ENCODE peak calls at places on chromosomes 16 and 17, in ten cellular contexts. L is tibial artery, N is lower leg skin, D is AG04450, C is HFF-Myc, X is cardiac fibroblast, O is fibroblast of pulmonary artery, W is esophagus muscularis mucosa, F is lower lobe of right lung, P is HCT116. R is an unnamed sample.

GRCh38 chr16:72947379-72948237 is 100.3 kb downstream of the ZFHX3 start:
- DNase-seq in W (no peak), F (no peak), X (peak), N (no peak), P (no peak), C (no peak), D (no peak), L (peak), O (no peak), R (no peak)

GRCh38 chr17:65173284-65173793 is 36.2 kb downstream of the RGS9 start:
- DNase-seq in O (peak), P (no peak), W (no peak), L (no peak), X (peak), D (no peak), C (peak), N (peak), F (no peak), R (peak)

GRCh38 chr16:46970089-46970488 is 3.4 kb downstream of the DNAJA2 start:
- DNase-seq in O (no peak), X (no peak), N (no peak), L (no peak), C (no peak), F (no peak), W (no peak), D (no peak), P (no peak), R (no peak)

GRCh38 chr16:74842413-74842812 is 67.8 kb upstream of the FA2H start:
- DNase-seq in P (no peak), C (no peak), F (no peak), L (no peak), D (no peak), O (no peak), N (no peak), X (no peak), W (no peak), R (no peak)

GRCh38 chr16:70476272-70477020 is 22.1 kb downstream of the FCSK start:
- DNase-seq in N (no peak), P (peak), O (peak), L (no peak), D (peak), W (no peak), C (peak), F (no peak), X (peak), R (peak)

GRCh38 chr17:77822302-77823030 is 136.0 kb upstream of the TNRC6C start:
- DNase-seq in D (no peak), L (peak), N (no peak), W (no peak), C (no peak), O (peak), F (peak), P (no peak), X (no peak), R (no peak)

GRCh38 chr16:87968541-87968940 is 17.3 kb downstream of the BANP start:
- DNase-seq in X (no peak), W (no peak), N (no peak), C (no peak), P (no peak), O (no peak), F (no peak), D (peak), L (no peak), R (peak)

GRCh38 chr16:80260906-80261311 is 279.9 kb upstream of the DYNLRB2 start:
- DNase-seq in F (no peak), W (no peak), L (no peak), D (no peak), N (no peak), O (no peak), C (no peak), P (no peak), X (peak), R (no peak)

GRCh38 chr16:50279142-50279865 is 13.0 kb downstream of the ADCY7 start:
- DNase-seq in P (no peak), O (no peak), N (peak), X (no peak), F (peak), W (no peak), C (no peak), D (no peak), L (peak), R (no peak)

GRCh38 chr16:27400751-27401620 is 988 bp upstream of the IL21R start:
- DNase-seq in D (no peak), P (no peak), F (no peak), O (peak), X (peak), C (no peak), N (no peak), W (no peak), L (no peak), R (peak)

GRCh38 chr17:1961187-1961586 is 63.9 kb downstream of the RTN4RL1 start:
- DNase-seq in W (no peak), C (no peak), O (no peak), F (no peak), P (no peak), L (no peak), N (no peak), X (no peak), D (no peak), R (no peak)

GRCh38 chr17:29659155-29659554 is 36.4 kb upstream of the CORO6 start:
- DNase-seq in L (no peak), X (no peak), O (no peak), C (no peak), W (no peak), N (no peak), P (no peak), D (no peak), F (no peak), R (no peak)

GRCh38 chr17:75679706-75680201 is 12.6 kb downstream of the SAP30BP start:
- DNase-seq in L (no peak), D (no peak), W (no peak), O (peak), F (peak), X (peak), P (no peak), N (no peak), C (no peak), R (peak)

GRCh38 chr17:3256575-3256974 is 41.6 kb downstream of the OR3A1 start:
- DNase-seq in L (no peak), P (no peak), C (no peak), X (no peak), O (no peak), F (no peak), N (no peak), D (no peak), W (no peak), R (no peak)

GRCh38 chr17:38605230-38605851 is 411 bp downstream of the SRCIN1 start:
- DNase-seq in P (no peak), N (no peak), W (no peak), X (no peak), L (no peak), O (no peak), D (no peak), F (no peak), C (no peak), R (no peak)

GRCh38 chr17:2025220-2025621 is at the start of gene RTN4RL1:
- DNase-seq in F (peak), L (peak), N (peak), D (no peak), P (peak), X (peak), W (no peak), C (no peak), O (peak), R (no peak)

GRCh38 chr16:79767597-79768280 is 167.2 kb upstream of the MAF start:
- DNase-seq in D (no peak), P (no peak), W (no peak), X (peak), C (no peak), O (peak), F (no peak), L (no peak), N (no peak), R (no peak)

GRCh38 chr16:79463839-79464238 is 136.7 kb downstream of the MAF start:
- DNase-seq in N (no peak), L (no peak), F (no peak), O (no peak), W (no peak), P (no peak), D (no peak), X (no peak), C (no peak), R (no peak)

GRCh38 chr17:77424585-77425344 is 284.0 kb downstream of the SEC14L1 start:
- DNase-seq in N (peak), L (peak), O (peak), D (peak), C (no peak), F (peak), X (peak), P (no peak), W (peak), R (peak)

GRCh38 chr16:53768593-53768992 is 64.6 kb downstream of the FTO start:
- DNase-seq in P (peak), C (peak), O (peak), N (no peak), D (peak), W (no peak), L (no peak), F (no peak), X (peak), R (peak)

GRCh38 chr17:50112694-50113093 is 17.3 kb downstream of the SAMD14 start:
- DNase-seq in F (no peak), D (no peak), N (no peak), W (no peak), L (peak), C (no peak), O (no peak), P (no peak), X (no peak), R (no peak)

GRCh38 chr17:2239882-2240430 is 63.6 kb downstream of the SMG6 start:
- DNase-seq in F (no peak), P (no peak), N (peak), D (peak), W (no peak), X (peak), C (peak), L (peak), O (peak), R (peak)

DNA sequence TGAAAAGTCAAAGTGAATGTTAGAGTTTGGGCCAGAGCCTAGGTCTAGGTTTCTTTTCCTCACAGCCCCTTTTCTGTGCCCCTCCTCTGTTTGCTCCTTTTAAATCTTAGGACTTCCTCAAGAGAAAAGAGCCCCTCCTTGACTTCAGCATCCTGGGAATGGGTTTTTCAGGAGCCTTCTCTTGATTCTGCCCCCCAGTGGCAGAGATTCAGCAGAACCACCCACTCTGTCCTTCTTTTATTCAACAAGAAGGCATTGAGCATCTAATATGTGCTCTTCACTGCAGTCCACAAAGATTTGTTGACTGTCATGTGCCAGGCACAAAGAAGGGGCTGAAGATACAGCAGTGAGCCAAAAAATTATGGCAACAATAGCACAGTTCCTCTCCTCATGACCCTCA is 270.8 kb upstream of the CDH5 start:
- DNase-seq in X (peak), D (no peak), N (no peak), W (peak), L (no peak), O (no peak), F (no peak), P (no peak), C (no peak), R (no peak)
- TF ChIP-seq CTCF in X (no peak), D (peak), N (no peak), W (no peak), L (no peak), O (peak), F (no peak), P (no peak), C (peak), R (peak)

DNA sequence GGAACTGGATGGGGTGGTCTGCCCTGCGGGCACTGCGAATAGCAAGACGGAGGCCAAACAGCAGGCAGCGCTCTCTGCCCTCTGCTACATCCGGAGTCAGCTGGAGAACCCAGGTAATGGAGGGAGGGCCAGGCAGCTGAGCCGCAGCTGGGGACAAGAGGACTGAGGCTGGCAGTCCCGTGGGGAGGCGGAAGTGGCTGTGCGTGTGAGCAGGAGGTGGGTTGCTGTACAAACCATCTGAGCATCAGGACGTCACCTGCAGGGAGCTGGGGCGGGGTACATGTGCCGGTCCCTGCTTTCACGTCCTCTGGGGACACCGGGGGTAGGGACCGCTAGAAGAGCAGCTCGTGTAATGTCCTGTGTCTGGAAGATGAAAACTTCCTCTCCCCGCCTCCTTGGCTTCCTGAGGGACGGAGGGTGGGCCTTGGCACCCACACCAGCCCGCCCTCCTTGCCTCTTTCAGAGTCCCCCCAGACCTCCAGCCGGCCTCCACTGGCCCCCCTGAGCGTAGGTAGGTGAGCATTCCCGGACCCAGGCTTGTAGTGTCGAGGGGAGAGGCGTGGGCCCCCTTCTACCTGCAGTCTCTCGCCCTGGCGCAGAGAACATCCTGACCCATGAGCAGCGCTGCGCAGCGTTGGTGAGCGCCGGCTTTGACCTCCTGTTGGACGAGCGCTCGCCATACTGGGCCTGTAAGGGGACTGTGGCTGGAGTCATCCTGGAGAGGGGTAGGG is 3.7 kb downstream of the ADAD2 start:
- DNase-seq in O (no peak), C (no peak), L (no peak), D (no peak), F (no peak), P (no peak), W (no peak), N (no peak), X (no peak), R (no peak)
- TF ChIP-seq CTCF in O (no peak), C (no peak), L (no peak), D (no peak), F (no peak), P (no peak), W (no peak), N (no peak), X (no peak), R (no peak)

GRCh38 chr17:72726936-72727335 is 365.6 kb downstream of the SLC39A11 start:
- DNase-seq in L (no peak), X (peak), P (no peak), F (no peak), C (no peak), O (no peak), D (no peak), N (no peak), W (no peak), R (no peak)
- TF ChIP-seq CTCF in L (no peak), X (no peak), P (no peak), F (no peak), C (no peak), O (no peak), D (no peak), N (no peak), W (no peak), R (no peak)

GRCh38 chr16:82059161-82059982 is 24.3 kb downstream of the HSD17B2 start:
- DNase-seq in N (no peak), L (no peak), W (no peak), F (no peak), O (no peak), C (no peak), X (no peak), P (no peak), D (no peak), R (no peak)

GRCh38 chr16:82062645-82063058 is 27.6 kb downstream of the HSD17B2 start:
- DNase-seq in X (peak), W (no peak), C (no peak), L (no peak), P (no peak), D (peak), F (peak), O (peak), N (no peak), R (peak)

GRCh38 chr16:82063456-82064082 is 28.5 kb downstream of the HSD17B2 start:
- DNase-seq in O (no peak), X (peak), D (no peak), N (no peak), F (no peak), L (no peak), W (no peak), C (no peak), P (no peak), R (no peak)

GRCh38 chr16:82059983-82060421 is 24.9 kb downstream of the HSD17B2 start:
- DNase-seq in F (no peak), N (no peak), D (no peak), C (no peak), P (no peak), W (no peak), L (no peak), X (no peak), O (no peak), R (no peak)

DNA sequence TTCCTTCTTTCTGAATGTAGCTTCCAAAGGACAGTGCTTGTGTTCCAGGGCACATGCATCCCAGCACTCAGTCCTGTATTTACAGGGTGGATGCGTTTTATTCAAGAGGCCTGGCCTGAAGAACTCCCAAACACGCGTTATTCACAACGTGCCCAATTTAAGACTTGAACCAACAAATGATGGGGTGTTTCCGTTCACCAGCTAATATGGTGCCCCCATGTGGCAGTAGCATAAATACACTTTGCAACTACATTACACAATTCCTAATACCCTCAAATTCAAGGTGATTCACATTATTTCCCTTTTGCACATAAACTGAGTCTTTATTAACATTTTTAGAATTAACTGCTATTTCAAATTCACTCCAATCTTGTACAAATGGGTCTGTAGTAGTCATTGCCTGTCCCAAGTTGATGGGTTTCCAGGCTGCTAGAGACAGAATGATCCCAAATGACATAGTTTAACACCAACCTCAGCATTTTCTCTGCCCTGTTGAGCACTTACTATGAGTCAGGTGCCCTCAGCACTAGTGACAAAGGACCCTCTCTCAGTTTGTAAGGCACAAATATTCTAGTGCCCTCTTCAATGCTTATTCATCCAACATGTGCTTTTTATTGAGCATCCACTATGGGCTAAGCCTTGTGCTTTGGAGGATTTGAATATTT is 26.9 kb downstream of the HSD17B2 start:
- DNase-seq in X (peak), N (no peak), D (no peak), F (no peak), W (no peak), C (no peak), L (no peak), O (peak), P (peak), R (peak)
- TF ChIP-seq CTCF in X (peak), N (no peak), D (peak), F (peak), W (no peak), C (peak), L (peak), O (peak), P (peak), R (peak)

GRCh38 chr16:10168258-10168657 is 14.0 kb downstream of the GRIN2A start:
- DNase-seq in O (no peak), C (no peak), X (peak), D (no peak), W (no peak), P (no peak), F (no peak), L (no peak), N (no peak), R (peak)

GRCh38 chr16:10170016-10170415 is 12.2 kb downstream of the GRIN2A start:
- DNase-seq in F (no peak), L (no peak), W (no peak), N (no peak), X (peak), C (no peak), P (no peak), O (no peak), D (no peak), R (peak)

GRCh38 chr16:10169031-10169430 is 13.2 kb downstream of the GRIN2A start:
- DNase-seq in P (no peak), W (no peak), N (no peak), F (no peak), D (no peak), L (no peak), X (no peak), C (no peak), O (no peak), R (no peak)

GRCh38 chr16:10172848-10173655 is 9.2 kb downstream of the GRIN2A start:
- DNase-seq in L (no peak), W (no peak), F (no peak), N (no peak), X (peak), D (no peak), C (no peak), O (no peak), P (no peak), R (peak)

DNA sequence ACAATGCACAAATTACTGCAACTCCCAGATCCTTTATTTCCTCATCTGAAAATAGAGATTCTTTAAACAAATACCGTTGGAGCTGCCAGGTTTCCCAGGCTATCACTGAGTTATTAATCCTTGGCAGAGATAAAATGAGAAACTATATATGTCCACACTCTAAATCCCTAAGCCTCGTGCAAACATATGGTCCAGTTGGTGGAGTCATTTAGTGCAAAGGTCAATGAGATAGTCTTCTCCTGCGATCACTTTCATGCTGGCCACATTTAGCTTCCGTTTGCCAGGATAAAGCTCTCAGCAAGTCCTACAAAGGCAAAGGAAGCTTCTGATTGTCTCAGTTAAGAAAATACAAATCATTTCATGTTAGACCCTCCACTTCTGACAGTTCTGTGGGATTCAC is 11.0 kb downstream of the GRIN2A start:
- DNase-seq in P (no peak), L (no peak), W (no peak), X (no peak), O (no peak), C (no peak), D (no peak), F (no peak), N (no peak), R (no peak)
- TF ChIP-seq CTCF in P (no peak), L (no peak), W (no peak), X (no peak), O (no peak), C (no peak), D (no peak), F (no peak), N (no peak), R (no peak)

DNA sequence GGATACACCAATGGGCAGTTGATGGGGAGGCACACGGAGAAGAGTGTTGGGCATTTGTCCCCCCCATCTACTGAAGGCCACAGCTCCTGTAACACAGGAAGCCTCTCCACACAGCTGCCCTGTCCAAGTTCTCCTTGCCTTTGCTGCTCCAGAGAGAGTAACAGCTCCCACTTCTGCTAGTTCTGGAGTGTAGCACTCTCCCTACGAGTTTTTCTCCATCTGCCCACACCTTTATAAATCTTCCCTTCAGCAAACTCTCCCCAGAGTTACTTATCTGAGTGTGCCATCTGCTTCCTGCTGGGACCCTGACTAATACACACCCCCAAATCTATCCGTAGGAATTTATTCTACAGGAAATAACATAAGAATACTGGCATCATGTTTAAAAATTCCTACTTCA is 42.6 kb upstream of the ERN1 start:
- DNase-seq in L (no peak), D (no peak), X (peak), F (no peak), W (no peak), P (no peak), N (no peak), O (peak), C (no peak), R (no peak)
- TF ChIP-seq CTCF in L (no peak), D (no peak), X (no peak), F (peak), W (no peak), P (no peak), N (no peak), O (peak), C (no peak), R (no peak)

DNA sequence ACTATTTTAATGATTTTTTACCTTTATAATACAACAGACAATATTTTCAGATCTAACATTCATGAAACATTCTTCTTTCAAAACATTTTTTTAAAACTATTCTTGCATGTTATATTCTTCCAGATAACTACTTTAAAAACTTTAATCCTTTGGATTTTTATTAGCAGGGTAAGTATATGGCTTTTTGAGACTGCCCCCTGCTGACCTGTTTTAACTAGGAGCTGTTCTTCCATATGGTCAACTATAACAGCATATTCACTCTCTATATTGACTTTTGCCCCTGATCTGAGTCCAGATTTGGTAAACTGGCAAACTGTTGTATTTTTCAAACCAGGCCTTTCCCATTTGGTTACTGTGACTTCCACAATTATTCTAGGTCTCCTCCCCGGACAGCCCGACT is 16.5 kb downstream of the ZNF18 start:
- DNase-seq in P (no peak), N (no peak), X (peak), D (no peak), O (peak), W (no peak), C (no peak), F (no peak), L (no peak), R (no peak)
- TF ChIP-seq CTCF in P (no peak), N (no peak), X (peak), D (peak), O (peak), W (no peak), C (peak), F (no peak), L (no peak), R (peak)

R was measured in HFFc6.